ENCODE peak calls at places on chromosome 20, in six cellular contexts. K is globus pallidus, O is GM13977, F is T1000, W is RPMI7951, A is SJSA1. T is an unnamed sample.

GRCh38 chr20:41174373-41174772 is 37.0 kb downstream of the PLCG1 start:
- DNase-seq in W (no peak), K (no peak), O (no peak), F (no peak), A (peak; percentile 38), T (no peak)

GRCh38 chr20:49712918-49713778 is 530 bp downstream of the B4GALT5 start:
- DNase-seq in W (peak; percentile 47), F (peak; percentile 81), K (peak; percentile 42), A (peak; percentile 51), O (no peak), T (peak; percentile 69)

GRCh38 chr20:64055893-64056638 is 6.6 kb upstream of the SOX18 start:
- DNase-seq in K (no peak), O (peak; percentile 63), F (peak; percentile 43), A (peak; percentile 98), W (peak; percentile 43), T (no peak)

GRCh38 chr20:25394276-25394675 is 3.6 kb upstream of the ABHD12 start:
- DNase-seq in A (no peak), F (no peak), K (no peak), W (no peak), O (no peak), T (no peak)

GRCh38 chr20:16491277-16491912 is 81.9 kb downstream of the KIF16B start:
- DNase-seq in A (no peak), W (peak; percentile 58), O (no peak), K (peak; percentile 42), F (no peak), T (no peak)

GRCh38 chr20:33981347-33981746 is 12.4 kb upstream of the RALY start:
- DNase-seq in K (no peak), O (no peak), A (no peak), W (no peak), F (no peak), T (no peak)

GRCh38 chr20:35669221-35669620 is 4.5 kb upstream of the CPNE1 start:
- DNase-seq in F (no peak), K (no peak), A (no peak), O (no peak), W (no peak), T (no peak)

GRCh38 chr20:59300341-59301081 is at the start of gene EDN3:
- DNase-seq in K (no peak), F (no peak), W (no peak), O (no peak), A (no peak), T (peak; percentile 75)

GRCh38 chr20:16801919-16802651 is 53.9 kb downstream of the OTOR start:
- DNase-seq in F (peak; percentile 22), K (peak; percentile 42), O (peak; percentile 32), W (peak; percentile 51), A (peak; percentile 63), T (peak; percentile 54)